ENCODE peak calls at places on chromosome 3, in four cellular contexts. U, L, R and V are unnamed samples.

GRCh38 chr3:53134631-53135232 is 4.5 kb upstream of the RFT1 start:
- DNase-seq in U (peak), L (peak), R (peak), V (peak)

GRCh38 chr3:61936344-61936937 is 375.1 kb downstream of the PTPRG start:
- DNase-seq in U (no peak), L (peak), R (no peak), V (no peak)

GRCh38 chr3:32226875-32227500 is 11.5 kb upstream of the CMTM8 start:
- DNase-seq in U (no peak), L (peak), R (no peak), V (peak)

GRCh38 chr3:188559069-188559410 is 405.1 kb downstream of the LPP start:
- DNase-seq in U (no peak), L (no peak), R (no peak), V (no peak)

GRCh38 chr3:13705702-13706280 is 156.9 kb downstream of the FBLN2 start:
- DNase-seq in U (no peak), L (no peak), R (no peak), V (no peak)

GRCh38 chr3:133874761-133875438 is 20.8 kb downstream of the RAB6B start:
- DNase-seq in U (no peak), L (no peak), R (no peak), V (no peak)

GRCh38 chr3:54859204-54859603 is 68.7 kb downstream of the LRTM1 start:
- DNase-seq in U (no peak), L (peak), R (no peak), V (no peak)

GRCh38 chr3:66021731-66022131 is 17.0 kb downstream of the MAGI1 start:
- DNase-seq in U (no peak), L (no peak), R (no peak), V (peak)

GRCh38 chr3:153970047-153970446 is 151.1 kb upstream of the ARHGEF26 start:
- DNase-seq in U (no peak), L (no peak), R (no peak), V (no peak)

GRCh38 chr3:12040902-12041301 is 36.7 kb downstream of the SYN2 start:
- DNase-seq in U (no peak), L (no peak), R (no peak), V (no peak)

GRCh38 chr3:111729087-111729846 is 129.8 kb upstream of the PHLDB2 start:
- DNase-seq in U (no peak), L (peak), R (no peak), V (no peak)

GRCh38 chr3:48899298-48899697 is 616 bp upstream of the SLC25A20 start:
- DNase-seq in U (no peak), L (no peak), R (no peak), V (peak)

GRCh38 chr3:12663936-12664908 is at the start of gene RAF1:
- DNase-seq in U (peak), L (peak), R (peak), V (peak)

GRCh38 chr3:117114517-117115265 is 405.1 kb downstream of the TUSC7 start:
- DNase-seq in U (no peak), L (no peak), R (no peak), V (no peak)

GRCh38 chr3:12149029-12149428 is 9.7 kb downstream of the TIMP4 start:
- DNase-seq in U (no peak), L (no peak), R (no peak), V (no peak)

GRCh38 chr3:192022412-192022811 is 561.4 kb downstream of the PYDC2 start:
- DNase-seq in U (no peak), L (no peak), R (no peak), V (no peak)

GRCh38 chr3:40086890-40087884 is 222.3 kb upstream of the EIF1B start:
- DNase-seq in U (no peak), L (peak), R (no peak), V (no peak)

GRCh38 chr3:101852315-101852714 is 3.0 kb downstream of the NFKBIZ start:
- DNase-seq in U (no peak), L (no peak), R (no peak), V (peak)

GRCh38 chr3:16907245-16907644 is 22.5 kb downstream of the PLCL2 start:
- DNase-seq in U (no peak), L (no peak), R (no peak), V (no peak)

GRCh38 chr3:120145498-120146285 is 51.4 kb upstream of the GSK3B start:
- DNase-seq in U (no peak), L (peak), R (no peak), V (no peak)

GRCh38 chr3:53885239-53885638 is 3.3 kb upstream of the ACTR8 start:
- DNase-seq in U (no peak), L (no peak), R (no peak), V (no peak)

GRCh38 chr3:119148493-119149180 is 2.7 kb downstream of the TEX55 start:
- DNase-seq in U (no peak), L (peak), R (no peak), V (no peak)

GRCh38 chr3:185316740-185317407 is 46.1 kb upstream of the MAP3K13 start:
- DNase-seq in U (no peak), L (peak), R (no peak), V (no peak)

GRCh38 chr3:98892263-98892662 is 9.2 kb downstream of the DCBLD2 start:
- DNase-seq in U (no peak), L (no peak), R (no peak), V (no peak)

GRCh38 chr3:45226206-45226915 is at the start of gene TMEM158:
- DNase-seq in U (peak), L (peak), R (peak), V (peak)

GRCh38 chr3:119304201-119304713 is 10.1 kb downstream of the ARHGAP31 start:
- DNase-seq in U (no peak), L (peak), R (no peak), V (no peak)

GRCh38 chr3:102083971-102084370 is 234.7 kb downstream of the NFKBIZ start:
- DNase-seq in U (no peak), L (peak), R (no peak), V (no peak)

GRCh38 chr3:123048480-123049237 is 18.2 kb upstream of the PDIA5 start:
- DNase-seq in U (no peak), L (no peak), R (no peak), V (no peak)

GRCh38 chr3:42749753-42750231 is 23.3 kb downstream of the CCDC13 start:
- DNase-seq in U (no peak), L (peak), R (no peak), V (no peak)

GRCh38 chr3:66858656-66859381 is 139.3 kb upstream of the KBTBD8 start:
- DNase-seq in U (no peak), L (no peak), R (no peak), V (no peak)

GRCh38 chr3:131555456-131555855 is 52.7 kb upstream of the MRPL3 start:
- DNase-seq in U (no peak), L (no peak), R (no peak), V (no peak)

GRCh38 chr3:134008630-134009156 is 21.0 kb downstream of the SLCO2A1 start:
- DNase-seq in U (no peak), L (peak), R (no peak), V (no peak)

GRCh38 chr3:123757281-123757940 is 126.7 kb downstream of the MYLK start:
- DNase-seq in U (no peak), L (no peak), R (no peak), V (no peak)

GRCh38 chr3:170523248-170523647 is 62.6 kb downstream of the SLC7A14 start:
- DNase-seq in U (no peak), L (peak), R (no peak), V (no peak)